ENCODE peak calls at places on chromosome 2, in eight cellular contexts. F, N, H, P, C, B, W and J are unnamed samples.

GRCh38 chr2:240166761-240167587 is 26.5 kb upstream of the OTOS start:
- DNase-seq in F (no peak), N (no peak), H (no peak), P (no peak), C (no peak), B (no peak), W (no peak), J (no peak)

GRCh38 chr2:67462741-67463496 is 65.8 kb downstream of the ETAA1 start:
- DNase-seq in F (no peak), N (no peak), H (peak; percentile 19), P (no peak), C (no peak), B (no peak), W (no peak), J (no peak)

GRCh38 chr2:121351521-121352318 is 66.7 kb upstream of the TFCP2L1 start:
- DNase-seq in F (no peak), N (no peak), H (no peak), P (no peak), C (no peak), B (no peak), W (no peak), J (no peak)

GRCh38 chr2:60002158-60002867 is 551.1 kb downstream of the BCL11A start:
- DNase-seq in F (no peak), N (no peak), H (no peak), P (no peak), C (no peak), B (no peak), W (no peak), J (no peak)

GRCh38 chr2:40300391-40300790 is 151.5 kb downstream of the SLC8A1 start:
- DNase-seq in F (no peak), N (no peak), H (no peak), P (no peak), C (no peak), B (no peak), W (no peak), J (no peak)

GRCh38 chr2:75466708-75467311 is 93.9 kb downstream of the EVA1A start:
- DNase-seq in F (no peak), N (no peak), H (no peak), P (no peak), C (no peak), B (peak; percentile 28), W (no peak), J (no peak)

GRCh38 chr2:23940976-23941605 is 828 bp downstream of the UBXN2A start:
- DNase-seq in F (no peak), N (no peak), H (peak; percentile 57), P (no peak), C (no peak), B (peak; percentile 36), W (no peak), J (no peak)

GRCh38 chr2:157784169-157784822 is 91.8 kb downstream of the ACVR1 start:
- DNase-seq in F (no peak), N (no peak), H (no peak), P (peak; percentile 67), C (no peak), B (peak; percentile 83), W (no peak), J (peak; percentile 9)

GRCh38 chr2:46148369-46148736 is 148.9 kb upstream of the EPAS1 start:
- DNase-seq in F (no peak), N (peak; percentile 42), H (no peak), P (no peak), C (no peak), B (no peak), W (no peak), J (no peak)

GRCh38 chr2:85132834-85133637 is at the start of gene TCF7L1:
- DNase-seq in F (no peak), N (peak; percentile 65), H (peak; percentile 25), P (peak; percentile 89), C (peak; percentile 19), B (peak; percentile 89), W (peak; percentile 37), J (peak; percentile 74)

GRCh38 chr2:237195396-237196119 is 109.9 kb downstream of the COPS8 start:
- DNase-seq in F (no peak), N (no peak), H (no peak), P (no peak), C (no peak), B (no peak), W (no peak), J (no peak)

GRCh38 chr2:97675714-97676113 is 6.2 kb downstream of the C2orf92 start:
- DNase-seq in F (no peak), N (no peak), H (no peak), P (no peak), C (peak; percentile 5), B (no peak), W (no peak), J (no peak)

GRCh38 chr2:232449964-232450363 is 6.0 kb upstream of the ALPI start:
- DNase-seq in F (no peak), N (no peak), H (no peak), P (no peak), C (no peak), B (no peak), W (no peak), J (no peak)

GRCh38 chr2:23681356-23682140 is 245.4 kb downstream of the ATAD2B start:
- DNase-seq in F (no peak), N (no peak), H (no peak), P (no peak), C (no peak), B (no peak), W (no peak), J (no peak)

GRCh38 chr2:5077479-5078089 is 614.6 kb upstream of the SOX11 start:
- DNase-seq in F (no peak), N (no peak), H (no peak), P (no peak), C (no peak), B (peak; percentile 39), W (no peak), J (no peak)

GRCh38 chr2:9617749-9618148 is 13.0 kb downstream of the YWHAQ start:
- DNase-seq in F (no peak), N (no peak), H (no peak), P (no peak), C (no peak), B (no peak), W (no peak), J (no peak)

GRCh38 chr2:118386636-118387302 is 298.5 kb downstream of the INSIG2 start:
- DNase-seq in F (no peak), N (no peak), H (no peak), P (no peak), C (no peak), B (peak; percentile 66), W (peak; percentile 57), J (no peak)

GRCh38 chr2:231726276-231726675 is 18.0 kb downstream of the PTMA start:
- DNase-seq in F (no peak), N (no peak), H (no peak), P (no peak), C (no peak), B (no peak), W (no peak), J (no peak)

GRCh38 chr2:128501700-128502099 is 183.0 kb upstream of the HS6ST1 start:
- DNase-seq in F (no peak), N (peak; percentile 53), H (no peak), P (no peak), C (no peak), B (no peak), W (no peak), J (no peak)

GRCh38 chr2:232857158-232857563 is 12.9 kb upstream of the SNORC start:
- DNase-seq in F (no peak), N (no peak), H (no peak), P (no peak), C (no peak), B (no peak), W (no peak), J (no peak)

GRCh38 chr2:34954758-34955157 is 1355.7 kb upstream of the FAM98A start:
- DNase-seq in F (no peak), N (no peak), H (no peak), P (no peak), C (no peak), B (no peak), W (no peak), J (no peak)

GRCh38 chr2:203427061-203427460 is 98.9 kb downstream of the ABI2 start:
- DNase-seq in F (no peak), N (no peak), H (no peak), P (no peak), C (no peak), B (no peak), W (peak; percentile 88), J (no peak)

GRCh38 chr2:133369896-133370295 is 198.4 kb downstream of the NCKAP5 start:
- DNase-seq in F (no peak), N (no peak), H (no peak), P (no peak), C (no peak), B (no peak), W (no peak), J (no peak)

GRCh38 chr2:128612628-128613027 is 294.0 kb upstream of the HS6ST1 start:
- DNase-seq in F (no peak), N (peak; percentile 5), H (no peak), P (no peak), C (no peak), B (no peak), W (no peak), J (no peak)

GRCh38 chr2:157364257-157364974 is 38.8 kb upstream of the ERMN start:
- DNase-seq in F (no peak), N (no peak), H (no peak), P (no peak), C (no peak), B (no peak), W (no peak), J (no peak)

GRCh38 chr2:221444106-221444505 is 128.0 kb downstream of the EPHA4 start:
- DNase-seq in F (no peak), N (no peak), H (no peak), P (peak; percentile 47), C (no peak), B (peak; percentile 64), W (no peak), J (no peak)